ENCODE peak calls at places on chromosomes 2 and 18, in nine cellular contexts. T is CD8-positive, alpha-beta T cell; A is endothelial cell; H is RWPE1; C is cardiac fibroblast; S is epithelial cell of esophagus; O is psoas muscle; J is MCF 10A; U is body of pancreas. V is an unnamed sample.

GRCh38 chr18:32042337-32042736 is 23.7 kb downstream of the RNF125 start:
- DNase-seq in T (no peak), A (no peak), H (no peak), C (no peak), S (no peak), O (no peak), J (no peak), U (no peak), V (no peak)

GRCh38 chr18:5197032-5197434 is at the start of gene AKAIN1:
- DNase-seq in T (no peak), A (peak), H (peak), C (peak), S (peak), O (no peak), J (no peak), U (peak), V (no peak)

GRCh38 chr2:20649586-20650375 is 1.1 kb downstream of the HS1BP3 start:
- DNase-seq in T (no peak), A (no peak), H (no peak), C (no peak), S (no peak), O (peak), J (no peak), U (no peak), V (no peak)

GRCh38 chr2:176827269-176827668 is 385.3 kb upstream of the HNRNPA3 start:
- DNase-seq in T (no peak), A (no peak), H (no peak), C (no peak), S (no peak), O (no peak), J (no peak), U (no peak), V (no peak)

GRCh38 chr2:24010477-24011277 is 792 bp downstream of the MFSD2B start:
- DNase-seq in T (no peak), A (no peak), H (no peak), C (no peak), S (no peak), O (no peak), J (no peak), U (no peak), V (no peak)

GRCh38 chr2:47267389-47268086 is 112.4 kb upstream of the STPG4 start:
- DNase-seq in T (no peak), A (no peak), H (no peak), C (no peak), S (no peak), O (no peak), J (no peak), U (no peak), V (no peak)

GRCh38 chr18:11581286-11581685 is 28.1 kb upstream of the SLC35G4 start:
- DNase-seq in T (no peak), A (no peak), H (no peak), C (no peak), S (no peak), O (no peak), J (no peak), U (no peak), V (no peak)

GRCh38 chr2:16813593-16813992 is 148.0 kb upstream of the CYRIA start:
- DNase-seq in T (no peak), A (no peak), H (no peak), C (no peak), S (no peak), O (no peak), J (no peak), U (no peak), V (no peak)

GRCh38 chr2:206856474-206856873 is 82.8 kb upstream of the CPO start:
- DNase-seq in T (no peak), A (no peak), H (no peak), C (peak), S (peak), O (no peak), J (no peak), U (no peak), V (no peak)

GRCh38 chr2:47091118-47091517 is 64.0 kb downstream of the STPG4 start:
- DNase-seq in T (no peak), A (no peak), H (no peak), C (peak), S (no peak), O (no peak), J (no peak), U (no peak), V (no peak)

GRCh38 chr2:110173523-110173922 is 31.3 kb downstream of the NPHP1 start:
- DNase-seq in T (no peak), A (no peak), H (peak), C (peak), S (peak), O (no peak), J (peak), U (no peak), V (no peak)

GRCh38 chr2:155815851-155816250 is 516.7 kb downstream of the NR4A2 start:
- DNase-seq in T (no peak), A (peak), H (no peak), C (no peak), S (peak), O (no peak), J (peak), U (no peak), V (no peak)

GRCh38 chr2:227183657-227184367 is 19.4 kb downstream of the COL4A3 start:
- DNase-seq in T (no peak), A (no peak), H (no peak), C (peak), S (no peak), O (no peak), J (no peak), U (no peak), V (no peak)

GRCh38 chr18:12659904-12660605 is 2.1 kb upstream of the SPIRE1 start:
- DNase-seq in T (no peak), A (peak), H (peak), C (peak), S (peak), O (no peak), J (peak), U (peak), V (no peak)

GRCh38 chr2:193303464-193303863 is 1108.7 kb upstream of the TMEFF2 start:
- DNase-seq in T (no peak), A (no peak), H (no peak), C (no peak), S (peak), O (no peak), J (peak), U (no peak), V (no peak)

GRCh38 chr2:66428986-66429612 is 5.8 kb upstream of the MEIS1 start:
- DNase-seq in T (no peak), A (peak), H (peak), C (peak), S (peak), O (no peak), J (peak), U (no peak), V (peak)

GRCh38 chr2:113266431-113266830 is 12.3 kb downstream of the PAX8 start:
- DNase-seq in T (no peak), A (no peak), H (no peak), C (no peak), S (no peak), O (no peak), J (no peak), U (no peak), V (no peak)

GRCh38 chr2:189466656-189467055 is 25.4 kb downstream of the WDR75 start:
- DNase-seq in T (no peak), A (peak), H (no peak), C (peak), S (peak), O (no peak), J (peak), U (no peak), V (no peak)

GRCh38 chr2:170715062-170715931 is at the start of gene SP5:
- DNase-seq in T (no peak), A (peak), H (peak), C (peak), S (peak), O (peak), J (peak), U (peak), V (peak)

GRCh38 chr2:62014102-62014501 is 108.6 kb downstream of the COMMD1 start:
- DNase-seq in T (no peak), A (no peak), H (no peak), C (peak), S (peak), O (peak), J (no peak), U (peak), V (no peak)
- TF ChIP-seq CTCF in T (no peak), A (no peak), H (no peak), C (peak), S (peak), O (peak), J (no peak), U (no peak), V (no peak)

DNA sequence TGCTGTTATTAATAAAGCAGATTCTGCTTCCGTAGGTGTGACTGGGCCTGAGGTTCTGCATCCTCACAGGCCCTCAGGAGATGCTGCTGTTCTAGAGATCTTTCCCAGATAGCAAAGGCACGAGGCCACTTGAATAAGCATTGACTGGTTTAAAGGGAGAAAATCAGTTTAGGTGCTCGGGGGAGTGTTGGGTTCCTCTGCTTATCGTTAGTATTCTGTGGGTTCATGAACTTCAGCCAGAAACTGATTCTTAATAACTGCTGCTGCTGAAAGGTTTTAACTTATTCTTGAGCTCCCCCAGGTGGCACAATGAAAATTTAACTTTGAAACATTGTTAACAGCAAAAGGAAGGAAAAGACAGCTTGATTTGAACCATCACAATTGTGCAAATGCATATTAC is 56.9 kb downstream of the ITGA6 start:
- DNase-seq in T (no peak), A (no peak), H (no peak), C (peak), S (no peak), O (no peak), J (no peak), U (no peak), V (no peak)
- TF ChIP-seq CTCF in T (peak), A (no peak), H (peak), C (peak), S (peak), O (peak), J (no peak), U (no peak), V (peak)

DNA sequence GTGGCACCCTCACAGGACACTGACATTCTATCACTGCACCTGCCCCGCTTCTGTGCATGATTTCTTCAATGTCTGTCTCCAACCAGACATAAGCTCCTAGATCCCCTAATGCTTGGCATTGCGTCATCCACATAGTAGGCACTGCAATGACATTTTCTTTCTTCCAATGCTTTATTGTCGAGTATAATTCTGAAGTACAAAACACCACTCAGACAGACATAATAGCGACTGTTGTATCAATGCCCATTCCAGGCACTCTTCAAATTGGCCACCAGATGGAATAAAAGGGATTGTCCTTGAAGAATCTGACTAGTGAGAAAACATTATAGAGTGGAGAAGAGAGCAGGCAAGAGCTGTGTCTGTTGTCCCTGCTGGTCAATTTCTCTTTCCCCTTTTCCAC is 89.0 kb downstream of the LPIN1 start:
- DNase-seq in T (no peak), A (no peak), H (no peak), C (no peak), S (no peak), O (no peak), J (peak), U (no peak), V (no peak)
- TF ChIP-seq CTCF in T (no peak), A (no peak), H (no peak), C (peak), S (peak), O (no peak), J (peak), U (no peak), V (no peak)

GRCh38 chr2:95207111-95207961 is at the start of gene ZNF892:
- DNase-seq in T (peak), A (peak), H (peak), C (peak), S (peak), O (peak), J (peak), U (peak), V (peak)
- TF ChIP-seq CTCF in T (no peak), A (no peak), H (peak), C (peak), S (peak), O (peak), J (peak), U (no peak), V (no peak)

GRCh38 chr18:52667388-52667787 is 327.4 kb downstream of the DCC start:
- DNase-seq in T (no peak), A (no peak), H (no peak), C (no peak), S (no peak), O (no peak), J (no peak), U (no peak), V (no peak)

GRCh38 chr18:52670903-52671302 is 330.9 kb downstream of the DCC start:
- DNase-seq in T (no peak), A (no peak), H (peak), C (peak), S (peak), O (no peak), J (peak), U (peak), V (no peak)
- TF ChIP-seq CTCF in T (no peak), A (no peak), H (no peak), C (no peak), S (peak), O (no peak), J (no peak), U (no peak), V (no peak)

GRCh38 chr2:205043285-205043684 is 498.0 kb downstream of the PARD3B start:
- DNase-seq in T (no peak), A (no peak), H (no peak), C (no peak), S (no peak), O (no peak), J (no peak), U (no peak), V (no peak)

GRCh38 chr2:205041472-205042130 is 496.3 kb downstream of the PARD3B start:
- DNase-seq in T (no peak), A (no peak), H (no peak), C (no peak), S (no peak), O (no peak), J (no peak), U (no peak), V (no peak)

GRCh38 chr2:205052781-205053180 is 507.5 kb downstream of the PARD3B start:
- DNase-seq in T (no peak), A (no peak), H (no peak), C (no peak), S (no peak), O (no peak), J (no peak), U (no peak), V (no peak)

GRCh38 chr2:205051417-205051816 is 506.1 kb downstream of the PARD3B start:
- DNase-seq in T (no peak), A (no peak), H (peak), C (no peak), S (no peak), O (no peak), J (peak), U (no peak), V (no peak)

DNA sequence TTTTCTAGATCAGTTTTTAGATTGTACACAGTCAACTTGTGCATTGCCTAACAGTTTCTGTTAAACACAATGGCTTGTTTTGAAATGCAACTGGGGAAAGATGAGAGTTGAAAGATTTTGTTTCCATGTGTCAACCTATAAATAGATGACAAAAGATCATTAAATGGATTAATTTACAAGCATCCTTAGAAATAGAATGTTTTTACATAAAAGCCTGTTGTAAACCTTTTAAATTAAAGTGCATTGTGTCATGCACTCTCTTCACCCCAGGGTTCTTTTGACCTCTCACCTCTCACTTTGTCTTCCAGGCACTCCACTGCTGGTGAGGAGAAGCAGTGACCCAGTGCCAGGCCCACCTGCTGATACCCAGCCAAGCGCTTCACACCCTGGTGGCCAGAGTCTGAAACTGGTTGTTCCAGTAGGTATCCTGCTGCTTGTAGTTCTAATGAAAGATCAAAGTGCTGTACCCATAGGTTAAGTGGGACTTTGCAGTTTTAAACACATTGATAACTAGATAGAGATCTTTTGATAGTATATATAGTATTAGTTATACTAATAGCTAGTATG is 502.1 kb downstream of the PARD3B start:
- DNase-seq in T (no peak), A (no peak), H (no peak), C (no peak), S (no peak), O (no peak), J (no peak), U (no peak), V (no peak)
- TF ChIP-seq CTCF in T (no peak), A (no peak), H (no peak), C (no peak), S (peak), O (no peak), J (no peak), U (no peak), V (no peak)